ENCODE peak calls at places on chromosomes 2 and 18, in four cellular contexts. Z is tibial artery, M is HFF-Myc, P is Karpas-422. I is an unnamed sample.

GRCh38 chr2:194166818-194167217 is 1490.2 kb upstream of the SLC39A10 start:
- DNase-seq in Z (no peak), M (no peak), P (peak), I (peak)

GRCh38 chr2:29462293-29462692 is 347.1 kb downstream of the CLIP4 start:
- DNase-seq in Z (no peak), M (no peak), P (no peak), I (no peak)

GRCh38 chr2:232891621-232892071 is 21.6 kb downstream of the SNORC start:
- DNase-seq in Z (peak), M (no peak), P (no peak), I (no peak)

GRCh38 chr2:238492905-238493304 is 66.2 kb downstream of the ASB1 start:
- DNase-seq in Z (no peak), M (no peak), P (no peak), I (no peak)

GRCh38 chr2:210577263-210578071 is 21.1 kb downstream of the CPS1 start:
- DNase-seq in Z (no peak), M (peak), P (peak), I (peak)

GRCh38 chr2:69082430-69082997 is 69.5 kb downstream of the ANTXR1 start:
- DNase-seq in Z (no peak), M (peak), P (no peak), I (no peak)

GRCh38 chr2:1769703-1770422 is 25.5 kb upstream of the PXDN start:
- DNase-seq in Z (peak), M (peak), P (peak), I (peak)

GRCh38 chr2:105388971-105389381 is 9.9 kb downstream of the FHL2 start:
- DNase-seq in Z (no peak), M (no peak), P (no peak), I (no peak)

GRCh38 chr2:127675335-127676261 is at the start of gene LIMS2:
- DNase-seq in Z (no peak), M (no peak), P (no peak), I (no peak)

GRCh38 chr2:43132523-43133301 is 93.7 kb downstream of the ZFP36L2 start:
- DNase-seq in Z (no peak), M (no peak), P (no peak), I (no peak)

GRCh38 chr2:120314656-120315366 is 31.1 kb upstream of the INHBB start:
- DNase-seq in Z (peak), M (no peak), P (no peak), I (peak)

GRCh38 chr2:70549064-70549710 is 4.4 kb downstream of the TGFA start:
- DNase-seq in Z (no peak), M (no peak), P (no peak), I (no peak)

GRCh38 chr18:62187543-62188378 is 706 bp downstream of the RELCH start:
- DNase-seq in Z (peak), M (no peak), P (peak), I (peak)

GRCh38 chr2:49332415-49332814 is 178.1 kb upstream of the FSHR start:
- DNase-seq in Z (no peak), M (no peak), P (no peak), I (no peak)

GRCh38 chr2:17644997-17645715 is 104.7 kb downstream of the VSNL1 start:
- DNase-seq in Z (no peak), M (no peak), P (no peak), I (no peak)

GRCh38 chr2:68040078-68040477 is 22.7 kb downstream of the C1D start:
- DNase-seq in Z (no peak), M (no peak), P (no peak), I (no peak)

GRCh38 chr2:157699009-157699408 is 70.3 kb upstream of the ACVR1C start:
- DNase-seq in Z (no peak), M (no peak), P (no peak), I (no peak)

GRCh38 chr2:144481666-144482065 is 38.3 kb downstream of the ZEB2 start:
- DNase-seq in Z (no peak), M (no peak), P (no peak), I (no peak)

GRCh38 chr18:56085561-56085960 is 497.6 kb upstream of the TCF4 start:
- DNase-seq in Z (no peak), M (no peak), P (no peak), I (no peak)

GRCh38 chr2:217105733-217106649 is 246.1 kb upstream of the TNP1 start:
- DNase-seq in Z (peak), M (peak), P (no peak), I (no peak)

GRCh38 chr2:218959761-218960195 is 312 bp downstream of the CDK5R2 start:
- DNase-seq in Z (no peak), M (no peak), P (no peak), I (no peak)

GRCh38 chr2:4914551-4914950 is 777.6 kb upstream of the SOX11 start:
- DNase-seq in Z (no peak), M (no peak), P (no peak), I (no peak)

GRCh38 chr2:166092889-166093288 is 34.9 kb downstream of the SCN1A start:
- DNase-seq in Z (no peak), M (no peak), P (no peak), I (no peak)

GRCh38 chr2:150469706-150470105 is 17.8 kb downstream of the RND3 start:
- DNase-seq in Z (no peak), M (no peak), P (no peak), I (no peak)

GRCh38 chr18:12397254-12397653 is 10.5 kb upstream of the PRELID3A start:
- DNase-seq in Z (peak), M (no peak), P (no peak), I (no peak)

GRCh38 chr2:241867776-241868420 is 1.6 kb upstream of the RTP5 start:
- DNase-seq in Z (no peak), M (no peak), P (no peak), I (peak)

GRCh38 chr2:241868661-241869081 is 858 bp upstream of the RTP5 start:
- DNase-seq in Z (no peak), M (no peak), P (no peak), I (no peak)

GRCh38 chr2:241865957-241866858 is 3.3 kb upstream of the RTP5 start:
- DNase-seq in Z (no peak), M (no peak), P (no peak), I (no peak)

GRCh38 chr2:241865416-241865956 is 4.0 kb upstream of the RTP5 start:
- DNase-seq in Z (no peak), M (no peak), P (no peak), I (no peak)

DNA sequence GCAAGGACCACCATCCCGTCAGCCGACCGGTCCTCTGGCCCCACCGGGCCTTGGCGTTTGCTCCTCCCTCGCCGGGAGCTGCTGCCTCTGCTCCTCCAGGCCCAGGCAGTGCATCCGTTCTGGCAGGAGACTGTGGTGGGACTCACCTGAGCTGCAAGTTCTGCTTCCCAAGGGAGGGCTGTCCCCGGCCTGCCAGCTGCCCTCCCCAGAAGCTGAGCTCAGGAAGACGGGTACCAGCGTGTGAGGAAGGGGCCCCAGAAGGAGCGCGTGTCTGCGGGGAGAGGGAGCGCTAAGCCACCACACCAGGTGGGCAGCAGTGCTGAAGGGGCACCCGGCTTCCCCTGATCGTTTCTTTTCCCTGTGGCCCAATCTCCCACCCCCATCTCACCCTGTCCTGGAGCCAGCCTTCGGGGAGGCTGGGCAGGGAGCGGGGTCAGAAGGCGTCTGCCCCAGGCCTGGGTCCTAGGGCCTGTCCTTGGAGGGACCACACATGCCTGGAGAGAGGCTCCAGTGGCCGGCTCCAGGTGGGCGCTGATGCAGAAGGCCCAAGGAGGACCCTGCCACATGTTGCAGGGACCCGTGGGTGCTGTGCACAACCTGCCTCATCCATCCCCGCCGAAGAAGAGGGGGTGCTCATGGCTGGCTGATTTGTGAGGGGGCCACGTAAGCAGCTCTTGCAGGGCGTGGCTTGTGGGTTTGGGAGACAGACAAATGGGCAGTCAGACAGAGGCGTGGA is 2.5 kb upstream of the RTP5 start:
- DNase-seq in Z (no peak), M (no peak), P (no peak), I (no peak)
- H3K4me3 ChIP-seq in Z (no peak), M (no peak), P (no peak), I (no peak)

DNA sequence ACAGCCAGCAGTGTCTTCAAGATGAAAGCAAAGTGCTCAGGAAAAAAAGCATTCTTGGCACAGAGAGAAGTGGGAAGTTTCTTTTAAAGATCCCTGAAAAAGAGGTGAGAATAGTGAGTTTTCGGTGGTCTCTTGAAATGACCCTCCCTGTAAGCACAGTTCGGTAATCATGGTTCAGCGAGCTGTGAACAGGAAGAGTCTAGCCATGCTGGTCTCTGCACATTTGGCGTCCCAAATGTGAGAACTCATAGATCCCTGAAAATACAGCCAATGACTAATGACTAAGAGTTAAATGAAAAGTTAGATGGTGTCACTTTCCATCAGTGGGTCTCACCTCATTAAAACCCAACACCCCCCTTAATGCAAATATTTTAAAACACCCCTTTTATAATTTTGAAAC is 3.4 kb downstream of the IL1R1 start:
- DNase-seq in Z (no peak), M (no peak), P (no peak), I (no peak)
- H3K4me3 ChIP-seq in Z (no peak), M (no peak), P (no peak), I (no peak)

GRCh38 chr2:176554107-176555048 is 285.1 kb downstream of the MTX2 start:
- DNase-seq in Z (no peak), M (peak), P (peak), I (peak)
- H3K4me3 ChIP-seq in Z (peak), M (peak), P (peak), I (peak)

GRCh38 chr18:74477771-74478170 is 18.4 kb upstream of the CNDP2 start:
- DNase-seq in Z (no peak), M (no peak), P (no peak), I (no peak)

GRCh38 chr18:74478876-74479275 is 17.3 kb upstream of the CNDP2 start:
- DNase-seq in Z (no peak), M (no peak), P (no peak), I (no peak)

GRCh38 chr18:74478316-74478715 is 17.8 kb upstream of the CNDP2 start:
- DNase-seq in Z (no peak), M (no peak), P (no peak), I (no peak)

GRCh38 chr18:74479486-74480148 is 16.5 kb upstream of the CNDP2 start:
- DNase-seq in Z (no peak), M (no peak), P (no peak), I (no peak)

DNA sequence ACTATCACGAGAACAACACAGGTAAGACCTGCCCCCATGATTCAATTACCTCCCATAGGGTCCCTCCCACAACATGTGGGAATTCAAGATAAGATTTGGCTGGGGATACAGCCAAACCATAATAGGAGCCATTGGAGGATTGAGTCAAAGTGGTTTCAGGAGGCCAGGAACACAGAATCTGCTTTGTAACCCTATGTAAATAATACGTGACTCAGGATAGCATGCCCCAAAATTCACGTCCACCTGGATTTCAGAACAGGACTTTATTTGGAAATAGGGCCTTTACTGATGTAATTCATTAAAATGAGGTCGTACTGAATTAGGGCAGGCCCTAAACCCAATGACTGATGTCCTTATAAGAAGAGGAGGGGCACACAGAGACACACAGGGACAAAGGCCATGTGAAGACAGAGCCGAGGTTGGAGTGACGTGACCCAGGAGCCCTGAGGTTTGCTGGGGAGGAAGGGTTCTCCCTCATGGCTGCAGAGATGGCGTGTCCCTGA is 16.0 kb upstream of the CNDP2 start:
- DNase-seq in Z (no peak), M (no peak), P (no peak), I (no peak)
- H3K4me3 ChIP-seq in Z (no peak), M (no peak), P (no peak), I (no peak)

GRCh38 chr2:164620873-164621760 is at the start of gene GRB14:
- DNase-seq in Z (no peak), M (no peak), P (no peak), I (no peak)
- H3K4me3 ChIP-seq in Z (peak), M (peak), P (no peak), I (no peak)

GRCh38 chr2:59301466-59302402 is 1060.6 kb upstream of the FANCL start:
- DNase-seq in Z (no peak), M (peak), P (peak), I (peak)
- H3K4me3 ChIP-seq in Z (no peak), M (no peak), P (no peak), I (no peak)

GRCh38 chr2:96239091-96239490 is 26.7 kb downstream of the TMEM127 start:
- DNase-seq in Z (no peak), M (no peak), P (no peak), I (no peak)

GRCh38 chr2:96240341-96241038 is 25.3 kb downstream of the TMEM127 start:
- DNase-seq in Z (no peak), M (no peak), P (no peak), I (no peak)

GRCh38 chr2:96239745-96240264 is 26.0 kb downstream of the TMEM127 start:
- DNase-seq in Z (no peak), M (no peak), P (no peak), I (no peak)

GRCh38 chr2:96241901-96242611 is 23.7 kb downstream of the TMEM127 start:
- DNase-seq in Z (no peak), M (no peak), P (peak), I (peak)

DNA sequence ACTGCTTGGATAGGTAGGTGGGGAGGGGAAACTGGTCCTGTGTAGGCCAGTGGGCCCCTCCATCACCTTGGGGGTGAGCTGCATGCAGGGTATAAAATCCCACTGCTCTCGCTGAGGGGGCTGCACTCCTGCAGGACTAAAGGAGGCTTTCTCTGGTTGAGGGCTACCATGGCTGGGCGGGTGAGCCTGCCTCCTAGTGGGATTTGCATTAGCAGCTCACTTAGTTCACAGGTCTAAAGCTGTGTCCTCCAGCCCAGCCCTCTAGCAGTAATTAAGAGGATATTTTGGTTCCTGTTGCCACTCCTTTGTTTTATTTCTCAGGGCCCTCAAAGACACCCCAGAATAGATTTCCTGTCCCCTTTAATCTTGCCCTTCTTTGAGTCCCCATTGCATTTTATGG is 24.6 kb downstream of the TMEM127 start:
- DNase-seq in Z (no peak), M (no peak), P (peak), I (no peak)
- H3K4me3 ChIP-seq in Z (no peak), M (no peak), P (peak), I (no peak)

DNA sequence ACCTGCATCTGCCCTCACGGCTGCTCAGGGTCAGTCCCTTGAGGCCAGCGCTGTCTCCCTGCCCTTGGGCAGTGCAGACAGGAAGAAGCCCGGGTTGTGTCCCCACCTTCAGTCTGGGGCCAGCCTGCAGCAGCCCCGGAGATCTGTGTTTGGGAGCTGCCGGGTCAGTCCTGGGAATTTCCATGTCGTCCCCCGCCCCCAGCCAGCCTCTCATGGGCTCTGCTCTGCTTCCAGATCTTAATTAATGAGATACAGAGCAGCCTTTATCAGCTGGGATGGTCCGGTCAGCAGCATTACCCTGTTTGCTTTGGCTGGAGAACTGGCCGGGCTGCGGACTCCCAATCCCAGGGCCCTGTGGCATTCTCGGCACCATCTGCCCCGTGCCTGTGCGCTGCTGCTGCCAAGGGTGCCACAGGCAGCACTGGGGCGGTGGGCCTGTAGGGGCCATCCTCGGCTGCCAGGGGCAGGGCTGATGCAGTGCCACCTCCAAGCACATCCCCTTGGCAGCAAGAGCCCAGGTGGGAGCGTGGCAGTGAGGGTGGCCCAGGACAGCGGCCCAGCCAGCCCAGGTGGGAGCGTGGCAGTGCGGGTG is 2.4 kb downstream of the BOK start:
- DNase-seq in Z (peak), M (no peak), P (no peak), I (no peak)
- H3K4me3 ChIP-seq in Z (no peak), M (peak), P (no peak), I (no peak)

GRCh38 chr2:8643238-8643995 is 38.4 kb upstream of the ID2 start:
- DNase-seq in Z (no peak), M (no peak), P (no peak), I (no peak)

GRCh38 chr2:8643996-8644356 is 37.9 kb upstream of the ID2 start:
- DNase-seq in Z (no peak), M (no peak), P (no peak), I (no peak)

GRCh38 chr2:8640498-8640897 is 41.4 kb upstream of the ID2 start:
- DNase-seq in Z (no peak), M (no peak), P (no peak), I (no peak)

GRCh38 chr2:8641516-8641915 is 40.3 kb upstream of the ID2 start:
- DNase-seq in Z (no peak), M (no peak), P (no peak), I (no peak)

DNA sequence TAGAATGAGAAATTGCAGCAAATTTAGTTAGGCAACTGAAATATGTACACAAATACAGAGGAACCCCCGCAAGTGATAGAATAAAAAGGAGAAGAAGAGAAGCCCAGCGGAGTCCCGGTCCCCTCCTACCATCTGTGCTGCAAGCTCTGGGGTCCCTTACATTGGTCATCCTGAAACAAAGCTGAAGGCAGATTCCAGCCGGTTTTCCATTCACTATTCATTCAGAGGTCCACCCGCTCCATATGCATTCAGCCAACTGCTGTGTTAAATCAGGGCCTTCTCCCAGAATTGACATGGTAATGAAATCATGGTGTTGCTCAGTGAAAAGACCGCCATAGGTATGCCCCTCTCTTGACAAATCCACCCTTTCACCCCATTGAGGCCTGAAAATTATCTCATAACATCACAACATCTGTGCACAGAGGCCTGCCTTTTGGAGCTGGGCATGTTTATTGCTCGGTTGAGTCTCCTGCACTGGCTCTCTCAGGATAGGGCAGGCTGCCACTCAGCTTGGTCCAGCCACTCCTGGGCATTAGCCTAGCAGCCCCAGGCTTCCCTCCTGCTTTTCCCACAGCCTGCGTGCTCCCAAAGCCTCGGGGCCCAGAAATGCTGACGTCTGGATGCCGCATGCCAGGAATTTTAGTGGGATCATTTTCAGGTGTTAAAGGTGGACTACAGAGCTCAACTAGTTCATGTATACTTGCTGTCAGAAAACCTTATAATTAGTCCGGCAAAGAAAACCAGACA is 39.4 kb upstream of the ID2 start:
- DNase-seq in Z (no peak), M (no peak), P (no peak), I (no peak)
- H3K4me3 ChIP-seq in Z (no peak), M (no peak), P (no peak), I (no peak)

GRCh38 chr2:170873035-170873692 is 55.9 kb upstream of the GORASP2 start:
- DNase-seq in Z (peak), M (peak), P (peak), I (peak)
- H3K4me3 ChIP-seq in Z (no peak), M (no peak), P (peak), I (peak)